ENCODE peak calls at places on chromosomes 2 and 18, in six cellular contexts. C is endothelial cell of umbilical vein, S is GM06990, F is BJ, G is HL-60, N is aorta. V is an unnamed sample.

GRCh38 chr2:222136106-222136630 is 162.6 kb downstream of the PAX3 start:
- DNase-seq in G (no peak), F (no peak), C (no peak), N (no peak), S (no peak), V (no peak)

GRCh38 chr18:22173928-22174301 is 4.5 kb downstream of the GATA6 start:
- DNase-seq in S (no peak), F (no peak), G (no peak), N (no peak), C (peak), V (no peak)

GRCh38 chr18:63850636-63851035 is 36.9 kb upstream of the SERPINB2 start:
- DNase-seq in C (no peak), G (no peak), S (no peak), F (no peak), N (no peak), V (no peak)

GRCh38 chr2:190781604-190782198 is 98.9 kb upstream of the GLS start:
- DNase-seq in N (no peak), C (peak), G (peak), S (peak), F (no peak), V (no peak)

GRCh38 chr18:14924226-14924625 is 176.3 kb downstream of the ANKRD30B start:
- DNase-seq in C (no peak), G (no peak), S (no peak), N (no peak), F (no peak), V (no peak)

GRCh38 chr2:26584191-26584590 is 57.0 kb downstream of the CIB4 start:
- DNase-seq in F (no peak), G (no peak), C (no peak), N (peak), S (no peak), V (no peak)

GRCh38 chr18:54720590-54720989 is 107.7 kb upstream of the RAB27B start:
- DNase-seq in N (no peak), F (no peak), C (no peak), S (no peak), G (no peak), V (no peak)

GRCh38 chr18:13797157-13797611 is 26.8 kb upstream of the MC5R start:
- DNase-seq in S (no peak), F (no peak), G (no peak), N (no peak), C (peak), V (no peak)

GRCh38 chr18:829432-829831 is 17.4 kb upstream of the YES1 start:
- DNase-seq in F (no peak), N (no peak), C (no peak), G (no peak), S (no peak), V (no peak)

GRCh38 chr2:97726311-97727064 is 13.1 kb downstream of the ZAP70 start:
- DNase-seq in N (no peak), F (no peak), G (no peak), S (no peak), C (peak), V (no peak)

GRCh38 chr2:18625563-18625962 is 36.2 kb upstream of the NT5C1B start:
- DNase-seq in G (no peak), N (no peak), S (no peak), C (no peak), F (no peak), V (no peak)

DNA sequence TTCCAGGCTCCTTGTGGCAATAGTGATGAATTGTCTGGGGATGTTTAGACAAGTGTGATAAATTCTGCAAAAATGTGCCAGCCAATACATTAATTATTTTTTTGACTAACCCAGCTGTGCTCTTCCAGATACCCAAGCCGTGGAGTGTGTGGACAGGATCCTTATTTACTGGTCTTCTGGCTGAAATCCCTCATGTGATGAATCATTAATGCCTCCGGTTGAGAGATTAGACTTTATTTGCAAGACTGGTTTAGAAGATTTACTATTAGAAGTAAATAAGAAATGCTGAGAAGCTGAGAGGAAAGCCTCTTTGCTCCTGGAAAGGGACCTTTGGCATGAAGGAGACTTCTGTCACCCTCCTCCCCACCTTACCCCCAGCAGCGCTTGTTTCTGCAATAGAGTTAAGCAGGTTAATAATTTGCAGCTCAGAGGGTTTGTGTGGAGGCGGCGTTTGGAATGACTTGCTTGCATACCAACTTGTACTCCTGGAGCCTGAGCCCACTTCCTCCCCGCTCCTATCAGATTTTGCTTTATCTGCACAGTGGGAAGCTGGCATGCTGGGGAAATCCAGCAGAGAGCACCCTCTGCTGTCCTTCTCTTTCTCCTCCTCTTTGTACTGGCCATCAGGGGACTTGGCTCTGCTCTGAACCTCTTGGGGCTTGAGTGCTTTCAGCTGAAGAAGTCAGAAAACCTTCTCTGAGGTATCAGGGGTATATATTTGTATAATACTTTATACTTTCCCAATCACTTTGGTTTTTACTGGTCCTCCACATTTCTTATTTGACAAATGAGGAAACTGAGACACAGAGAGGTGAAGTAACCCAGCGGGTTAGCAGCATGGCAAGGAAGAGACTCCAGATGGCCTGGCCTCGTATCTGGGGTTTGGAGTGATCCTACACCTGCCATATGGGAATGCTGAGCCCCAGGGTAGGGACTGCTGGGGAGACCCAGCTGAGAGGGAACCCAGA is 16.3 kb downstream of the SLC3A1 start:
- DNase-seq in S (no peak), N (peak), C (peak), F (peak), G (peak), V (peak)
- H3K4me3 ChIP-seq in S (no peak), N (no peak), C (no peak), F (no peak), G (no peak), V (no peak)

GRCh38 chr18:9848170-9848854 is 37.5 kb upstream of the TXNDC2 start:
- DNase-seq in F (no peak), G (no peak), S (no peak), C (no peak), N (no peak), V (no peak)
- H3K4me3 ChIP-seq in F (no peak), G (no peak), S (no peak), C (no peak), N (no peak), V (no peak)

GRCh38 chr2:96470089-96470488 is 35.1 kb downstream of the NEURL3 start:
- DNase-seq in F (no peak), G (no peak), S (no peak), C (no peak), N (no peak), V (no peak)

GRCh38 chr2:96468904-96469303 is 36.3 kb downstream of the NEURL3 start:
- DNase-seq in G (no peak), C (no peak), F (no peak), N (no peak), S (no peak), V (no peak)

GRCh38 chr2:96464651-96465050 is 40.5 kb downstream of the NEURL3 start:
- DNase-seq in N (no peak), F (no peak), S (no peak), C (no peak), G (no peak), V (no peak)

GRCh38 chr2:96471772-96472171 is 33.4 kb downstream of the NEURL3 start:
- DNase-seq in F (no peak), N (no peak), S (no peak), G (no peak), C (no peak), V (no peak)

GRCh38 chr2:96470636-96471035 is 34.5 kb downstream of the NEURL3 start:
- DNase-seq in S (peak), F (no peak), N (peak), G (no peak), C (peak), V (peak)
- H3K4me3 ChIP-seq in S (no peak), F (no peak), N (peak), G (no peak), C (no peak), V (no peak)

GRCh38 chr2:219420687-219421086 is 2.5 kb downstream of the DES start:
- DNase-seq in N (no peak), G (no peak), C (no peak), S (no peak), F (no peak), V (no peak)
- H3K4me3 ChIP-seq in N (no peak), G (no peak), C (no peak), S (no peak), F (no peak), V (no peak)

GRCh38 chr2:3536682-3537632 is 17.6 kb upstream of the ADI1 start:
- DNase-seq in F (no peak), C (peak), S (no peak), N (peak), G (no peak), V (no peak)

GRCh38 chr2:3535794-3536681 is 16.7 kb upstream of the ADI1 start:
- DNase-seq in G (no peak), N (peak), S (no peak), C (peak), F (peak), V (peak)

GRCh38 chr2:3542107-3542506 is 16.0 kb downstream of the RNASEH1 start:
- DNase-seq in G (no peak), S (no peak), N (no peak), C (no peak), F (no peak), V (no peak)

GRCh38 chr2:3543023-3543683 is 15.0 kb downstream of the RNASEH1 start:
- DNase-seq in S (no peak), N (no peak), F (no peak), G (no peak), C (no peak), V (no peak)

GRCh38 chr2:3539836-3540235 is 18.3 kb downstream of the RNASEH1 start:
- DNase-seq in G (no peak), C (no peak), N (no peak), S (no peak), F (no peak), V (no peak)
- H3K4me3 ChIP-seq in G (no peak), C (no peak), N (no peak), S (no peak), F (no peak), V (no peak)

GRCh38 chr2:70086278-70086837 is 919 bp upstream of the PCBP1 start:
- DNase-seq in F (no peak), G (peak), C (peak), N (peak), S (peak), V (peak)

GRCh38 chr2:70081221-70081620 is 6.1 kb upstream of the PCBP1 start:
- DNase-seq in S (no peak), F (no peak), G (no peak), C (no peak), N (no peak), V (no peak)

GRCh38 chr2:70084973-70085710 is 2.1 kb upstream of the PCBP1 start:
- DNase-seq in S (peak), G (no peak), C (no peak), N (no peak), F (no peak), V (peak)

GRCh38 chr2:70085711-70086277 is 1.5 kb upstream of the PCBP1 start:
- DNase-seq in F (no peak), C (peak), S (no peak), N (no peak), G (no peak), V (no peak)

DNA sequence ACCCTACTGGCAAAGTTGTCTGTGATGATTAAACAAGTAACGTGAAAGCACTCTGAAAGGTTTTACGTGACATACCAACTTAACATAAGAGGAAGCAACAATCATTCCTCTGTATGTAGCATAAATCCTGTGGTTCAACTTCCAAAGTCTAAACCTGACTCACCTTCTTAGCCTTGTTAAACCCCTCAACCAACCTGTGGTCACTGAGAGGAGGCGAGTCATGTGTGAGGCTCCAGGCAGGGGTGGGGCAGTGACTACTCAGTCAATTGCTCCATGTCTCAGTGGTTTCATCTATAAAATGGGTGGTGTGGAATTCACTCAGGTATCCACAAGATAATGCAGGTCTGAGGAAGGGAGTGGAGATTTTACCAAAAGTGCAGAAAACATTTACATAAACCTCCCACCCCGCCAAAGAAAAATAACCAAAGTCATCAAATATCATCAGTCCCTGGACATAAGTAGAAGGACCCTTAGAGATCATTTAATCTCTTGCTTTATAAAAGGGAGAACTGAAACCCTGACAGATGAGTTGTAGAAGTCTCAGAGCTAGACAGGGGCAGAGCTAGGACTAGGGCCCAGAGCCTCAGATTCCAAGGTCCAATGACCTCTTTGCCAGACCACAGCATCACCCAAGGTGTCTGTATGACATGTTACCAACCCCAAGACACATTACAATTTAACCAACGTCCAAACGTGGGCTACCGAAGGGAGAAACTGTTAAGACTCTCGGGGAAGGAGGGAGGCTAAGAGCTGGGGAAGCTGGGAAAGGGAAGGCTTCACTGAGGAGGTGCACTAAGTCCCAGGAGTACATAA is 3.7 kb upstream of the PCBP1 start:
- DNase-seq in F (no peak), N (no peak), G (no peak), C (no peak), S (peak), V (peak)
- H3K4me3 ChIP-seq in F (no peak), N (no peak), G (no peak), C (no peak), S (peak), V (no peak)

GRCh38 chr2:120710256-120710655 is 25.4 kb upstream of the GLI2 start:
- DNase-seq in F (peak), N (no peak), C (no peak), G (no peak), S (no peak), V (no peak)

GRCh38 chr2:120711694-120712093 is 24.0 kb upstream of the GLI2 start:
- DNase-seq in N (no peak), C (no peak), G (no peak), F (no peak), S (no peak), V (no peak)

GRCh38 chr2:120708944-120709607 is 26.6 kb upstream of the GLI2 start:
- DNase-seq in F (no peak), N (no peak), S (no peak), C (no peak), G (no peak), V (no peak)

GRCh38 chr2:120707816-120708215 is 27.9 kb upstream of the GLI2 start:
- DNase-seq in G (no peak), S (no peak), F (no peak), N (no peak), C (no peak), V (no peak)

GRCh38 chr2:120709608-120710041 is 26.0 kb upstream of the GLI2 start:
- DNase-seq in C (no peak), F (no peak), S (no peak), N (no peak), G (no peak), V (no peak)
- H3K4me3 ChIP-seq in C (no peak), F (no peak), S (no peak), N (no peak), G (no peak), V (no peak)

GRCh38 chr2:240519396-240520142 is 38.2 kb downstream of the ANKMY1 start:
- DNase-seq in F (no peak), C (no peak), G (no peak), N (no peak), S (no peak), V (no peak)
- H3K4me3 ChIP-seq in F (peak), C (no peak), G (no peak), N (no peak), S (no peak), V (no peak)

GRCh38 chr2:238059505-238059904 is 1.3 kb upstream of the SCLY start:
- DNase-seq in G (no peak), S (no peak), F (no peak), N (no peak), C (no peak), V (no peak)
- H3K4me3 ChIP-seq in G (no peak), S (no peak), F (peak), N (no peak), C (no peak), V (no peak)